ENCODE peak calls at places on chromosomes 11 and 22, in four cellular contexts. U is EL, G is GM03348, J is mesendoderm. N is an unnamed sample.

GRCh38 chr11:18383388-18384156 is 10.8 kb upstream of the LDHA start:
- DNase-seq in U (peak; percentile 99), G (peak; percentile 92), J (peak; percentile 81), N (peak; percentile 65)

GRCh38 chr11:125314264-125315087 is 149.9 kb downstream of the PKNOX2 start:
- DNase-seq in U (no peak), G (no peak), J (no peak), N (no peak)

GRCh38 chr11:102283088-102283487 is 34.2 kb upstream of the BIRC3 start:
- DNase-seq in U (no peak), G (peak; percentile 13), J (no peak), N (no peak)

GRCh38 chr11:36750349-36750748 is 152.3 kb upstream of the RAG2 start:
- DNase-seq in U (no peak), G (no peak), J (peak; percentile 7), N (no peak)

GRCh38 chr11:2443406-2443805 is 908 bp downstream of the TRPM5 start:
- DNase-seq in U (no peak), G (no peak), J (no peak), N (no peak)

GRCh38 chr11:62602141-62603071 is 741 bp upstream of the MTA2 start:
- DNase-seq in U (peak; percentile 61), G (peak; percentile 88), J (peak; percentile 85), N (peak; percentile 64)

GRCh38 chr22:41146573-41146972 is 54.2 kb downstream of the EP300 start:
- DNase-seq in U (no peak), G (no peak), J (no peak), N (no peak)

GRCh38 chr11:111541209-111542061 is 915 bp downstream of the LAYN start:
- DNase-seq in U (peak; percentile 98), G (peak; percentile 72), J (peak; percentile 77), N (peak; percentile 39)

GRCh38 chr22:31944700-31945477 is 554 bp downstream of the YWHAH start:
- DNase-seq in U (peak; percentile 22), G (peak; percentile 81), J (peak; percentile 41), N (peak; percentile 68)

GRCh38 chr11:1839924-1840779 is 1.4 kb downstream of the TNNI2 start:
- DNase-seq in U (no peak), G (no peak), J (no peak), N (peak; percentile 58)